ENCODE peak calls at places on chromosomes 7 and 10, in five cellular contexts. F is RWPE2, C is mucosa of descending colon, A is HepG2, S is colonic mucosa. E is an unnamed sample.

GRCh38 chr7:39700932-39701331 is 77.6 kb downstream of the RALA start:
- DNase-seq in A (no peak), C (no peak), S (peak; percentile 40), F (no peak), E (no peak)

GRCh38 chr7:45704683-45705016 is 130.5 kb downstream of the ADCY1 start:
- DNase-seq in A (no peak), F (no peak), C (no peak), S (peak; percentile 4), E (no peak)

GRCh38 chr7:55420535-55420934 is 55.4 kb downstream of the LANCL2 start:
- DNase-seq in A (peak; percentile 53), S (no peak), F (no peak), C (no peak), E (peak; percentile 26)

GRCh38 chr7:90599892-90600555 is 3.9 kb downstream of the CDK14 start:
- DNase-seq in S (no peak), F (no peak), A (no peak), C (no peak), E (no peak)

GRCh38 chr10:37667736-37668135 is 189.7 kb downstream of the ZNF248 start:
- DNase-seq in S (no peak), C (no peak), A (no peak), F (no peak), E (no peak)

GRCh38 chr7:55048221-55048859 is 29.5 kb downstream of the EGFR start:
- DNase-seq in F (no peak), A (peak; percentile 75), C (no peak), S (peak; percentile 50), E (no peak)

GRCh38 chr7:32042900-32043299 is 27.3 kb downstream of the PDE1C start:
- DNase-seq in A (no peak), F (no peak), S (no peak), C (no peak), E (no peak)

GRCh38 chr10:22054946-22055345 is 51.4 kb upstream of the DNAJC1 start:
- DNase-seq in S (no peak), C (no peak), F (no peak), A (no peak), E (no peak)

GRCh38 chr10:3396116-3396515 is 223.5 kb upstream of the PITRM1 start:
- DNase-seq in F (no peak), A (no peak), S (no peak), C (no peak), E (no peak)

GRCh38 chr7:24703296-24703695 is 54.0 kb downstream of the GSDME start:
- DNase-seq in S (no peak), A (no peak), C (no peak), F (no peak), E (no peak)

GRCh38 chr10:62636825-62637248 is 167.7 kb upstream of the ADO start:
- DNase-seq in S (no peak), F (no peak), A (no peak), C (no peak), E (no peak)
- TF ChIP-seq CTCF in S (no peak), F (no peak), A (no peak), C (no peak), E (peak; percentile 47)

GRCh38 chr10:10930979-10931743 is 86.5 kb upstream of the CELF2 start:
- DNase-seq in A (no peak), S (no peak), C (no peak), F (no peak), E (no peak)
- TF ChIP-seq CTCF in A (no peak), S (no peak), C (no peak), F (peak; percentile 19), E (peak; percentile 32)

GRCh38 chr10:60899266-60899665 is 44.7 kb downstream of the RHOBTB1 start:
- DNase-seq in C (no peak), F (no peak), A (no peak), S (no peak), E (no peak)
- TF ChIP-seq CTCF in C (no peak), F (no peak), A (no peak), S (no peak), E (no peak)

DNA sequence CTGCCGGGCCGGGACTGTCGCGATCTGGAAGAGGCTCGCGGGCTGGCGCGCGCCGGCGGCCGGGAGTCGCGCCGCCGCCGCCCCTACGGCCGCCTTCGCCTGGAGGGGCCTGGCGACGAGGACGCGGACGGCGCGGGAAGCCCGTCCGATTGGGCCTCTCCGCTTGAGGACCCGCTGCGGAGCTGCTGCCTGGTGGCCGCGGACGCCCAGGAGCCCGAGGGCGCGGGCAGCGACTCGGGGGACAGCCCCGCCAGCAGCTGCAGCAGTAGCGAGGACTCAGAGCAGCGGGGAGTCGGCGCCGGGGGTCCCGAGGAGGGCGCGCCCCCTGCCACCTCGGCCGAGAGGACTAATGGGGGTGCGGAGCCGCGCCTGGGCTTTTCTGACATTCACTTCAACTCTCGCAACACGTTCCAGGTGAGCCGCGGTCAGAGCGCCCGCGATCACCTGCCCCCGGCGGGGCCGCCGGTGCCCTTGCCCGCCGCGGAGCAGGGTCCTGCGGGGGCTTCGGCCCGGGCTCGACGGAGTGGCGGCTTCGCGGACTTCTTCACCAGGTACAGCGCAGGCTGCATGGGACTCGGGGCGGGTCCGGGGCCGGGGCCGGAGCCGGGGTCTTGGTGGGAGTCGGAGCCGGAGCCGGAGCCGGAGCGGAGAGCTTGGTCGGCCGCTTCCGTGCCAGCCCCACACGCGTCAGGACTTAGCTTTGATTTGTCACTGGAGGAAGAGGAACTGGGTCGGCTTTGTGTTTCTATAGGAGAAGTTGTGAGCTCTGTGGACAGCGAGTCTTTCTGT is 887 bp downstream of the TBC1D12 start:
- DNase-seq in S (peak; percentile 77), A (peak; percentile 76), F (peak; percentile 72), C (peak; percentile 79), E (peak; percentile 71)
- TF ChIP-seq CTCF in S (no peak), A (peak; percentile 6), F (no peak), C (no peak), E (no peak)

E was measured in HFFc6.